ENCODE peak calls at places on chromosomes 12 and 14, in seven cellular contexts. U, X, I, T, M, E and Q are unnamed samples.

GRCh38 chr14:104346608-104347007 is 208.2 kb downstream of the KIF26A start:
- DNase-seq in U (no peak), X (no peak), I (no peak), T (no peak), M (no peak), E (no peak), Q (no peak)

GRCh38 chr14:66696326-66696725 is 188.4 kb downstream of the GPHN start:
- DNase-seq in U (no peak), X (no peak), I (no peak), T (no peak), M (no peak), E (no peak), Q (no peak)

GRCh38 chr14:51337520-51337919 is 97.5 kb downstream of the TMX1 start:
- DNase-seq in U (no peak), X (no peak), I (no peak), T (no peak), M (no peak), E (no peak), Q (no peak)

GRCh38 chr12:75315518-75315917 is 14.6 kb downstream of the CAPS2 start:
- DNase-seq in U (no peak), X (no peak), I (no peak), T (no peak), M (no peak), E (peak), Q (no peak)

GRCh38 chr12:94644622-94645021 is 5.7 kb downstream of the TMCC3 start:
- DNase-seq in U (no peak), X (no peak), I (no peak), T (no peak), M (no peak), E (peak), Q (no peak)

GRCh38 chr14:62431496-62431895 is 613.8 kb downstream of the KCNH5 start:
- DNase-seq in U (no peak), X (no peak), I (no peak), T (no peak), M (no peak), E (no peak), Q (no peak)

GRCh38 chr12:123478762-123479161 is 20.8 kb downstream of the SNRNP35 start:
- DNase-seq in U (no peak), X (no peak), I (no peak), T (no peak), M (no peak), E (no peak), Q (no peak)

GRCh38 chr12:120783197-120783596 is 57.6 kb downstream of the ACADS start:
- DNase-seq in U (no peak), X (no peak), I (no peak), T (no peak), M (no peak), E (peak), Q (no peak)

GRCh38 chr14:89625208-89625987 is 208.4 kb upstream of the FOXN3 start:
- DNase-seq in U (no peak), X (no peak), I (peak), T (no peak), M (no peak), E (no peak), Q (peak)

GRCh38 chr14:94697773-94698556 is 71.9 kb downstream of the GSC start:
- DNase-seq in U (no peak), X (no peak), I (no peak), T (no peak), M (no peak), E (no peak), Q (no peak)

GRCh38 chr12:131205534-131205933 is 251.8 kb downstream of the ADGRD1 start:
- DNase-seq in U (no peak), X (no peak), I (no peak), T (no peak), M (no peak), E (no peak), Q (no peak)

GRCh38 chr14:104984056-104984894 is 1.3 kb upstream of the CLBA1 start:
- DNase-seq in U (no peak), X (no peak), I (no peak), T (no peak), M (peak), E (no peak), Q (no peak)

GRCh38 chr14:99936738-99937474 is 128.3 kb upstream of the EVL start:
- DNase-seq in U (no peak), X (no peak), I (no peak), T (no peak), M (no peak), E (no peak), Q (no peak)

GRCh38 chr14:73712540-73713141 is 1.5 kb downstream of the PNMA1 start:
- DNase-seq in U (no peak), X (no peak), I (peak), T (no peak), M (no peak), E (peak), Q (peak)

GRCh38 chr12:52380271-52380694 is 5.2 kb downstream of the KRT84 start:
- DNase-seq in U (peak), X (peak), I (no peak), T (no peak), M (peak), E (peak), Q (no peak)

GRCh38 chr14:28142400-28143015 is 624.1 kb upstream of the FOXG1 start:
- DNase-seq in U (peak), X (peak), I (peak), T (no peak), M (no peak), E (no peak), Q (peak)

GRCh38 chr14:73245401-73246325 is 8.4 kb downstream of the PAPLN start:
- DNase-seq in U (peak), X (no peak), I (no peak), T (peak), M (peak), E (no peak), Q (no peak)

GRCh38 chr14:104563742-104564615 is 15.6 kb upstream of the C14orf180 start:
- DNase-seq in U (peak), X (peak), I (peak), T (peak), M (peak), E (peak), Q (peak)

GRCh38 chr12:112381421-112381897 is 772 bp downstream of the HECTD4 start:
- DNase-seq in U (no peak), X (peak), I (peak), T (peak), M (no peak), E (peak), Q (no peak)

GRCh38 chr14:24367506-24368214 is at the start of gene NFATC4:
- DNase-seq in U (peak), X (peak), I (peak), T (no peak), M (peak), E (peak), Q (peak)

GRCh38 chr14:76293923-76294322 is 82.0 kb upstream of the ESRRB start:
- DNase-seq in U (no peak), X (no peak), I (no peak), T (no peak), M (no peak), E (no peak), Q (no peak)

GRCh38 chr12:112988224-112988623 is 9.9 kb downstream of the OAS2 start:
- DNase-seq in U (no peak), X (no peak), I (no peak), T (no peak), M (no peak), E (no peak), Q (no peak)

GRCh38 chr12:113075137-113075683 is 18.7 kb downstream of the DTX1 start:
- DNase-seq in U (no peak), X (no peak), I (no peak), T (no peak), M (peak), E (no peak), Q (no peak)

GRCh38 chr12:65536876-65537661 is 258.6 kb downstream of the MSRB3 start:
- DNase-seq in U (no peak), X (no peak), I (no peak), T (no peak), M (no peak), E (peak), Q (no peak)

GRCh38 chr14:100774164-100774537 is 47.5 kb downstream of the DLK1 start:
- DNase-seq in U (no peak), X (no peak), I (no peak), T (no peak), M (no peak), E (no peak), Q (no peak)

GRCh38 chr12:30795410-30795659 is 40.6 kb upstream of the CAPRIN2 start:
- DNase-seq in U (peak), X (no peak), I (no peak), T (no peak), M (no peak), E (peak), Q (no peak)

GRCh38 chr12:53172352-53172751 is 8.2 kb upstream of the ZNF740 start:
- DNase-seq in U (no peak), X (no peak), I (no peak), T (no peak), M (no peak), E (peak), Q (no peak)